ENCODE peak calls at places on chromosome 20, in seven cellular contexts. D is left ventricle myocardium inferior; I is bronchial epithelial cell; K is epithelial cell of proximal tubule; Y is CD8-positive, alpha-beta T cell; G is osteoblast; A is fibroblast of lung. B is an unnamed sample.

GRCh38 chr20:54133434-54134427 is 40.1 kb downstream of the CYP24A1 start:
- DNase-seq in I (peak), D (no peak), G (no peak), Y (no peak), A (peak), K (peak), B (peak)

GRCh38 chr20:64131406-64131805 is 24.0 kb upstream of the NPBWR2 start:
- DNase-seq in Y (no peak), G (peak), D (no peak), A (no peak), K (no peak), I (peak), B (peak)

GRCh38 chr20:59620860-59621485 is 16.6 kb downstream of the PHACTR3 start:
- DNase-seq in K (no peak), Y (no peak), I (no peak), D (no peak), G (no peak), A (no peak), B (no peak)

GRCh38 chr20:31564284-31564683 is 40.8 kb upstream of the ID1 start:
- DNase-seq in D (no peak), A (no peak), I (no peak), G (no peak), K (no peak), Y (no peak), B (no peak)

GRCh38 chr20:3101737-3102574 is 17.4 kb upstream of the AVP start:
- DNase-seq in K (no peak), A (no peak), I (no peak), Y (peak), G (no peak), D (no peak), B (no peak)

GRCh38 chr20:61514018-61514755 is 262.1 kb downstream of the CDH4 start:
- DNase-seq in Y (no peak), G (no peak), D (no peak), I (no peak), A (no peak), K (no peak), B (no peak)

GRCh38 chr20:41616228-41616627 is 1.9 kb downstream of the CHD6 start:
- DNase-seq in D (no peak), Y (no peak), I (peak), K (no peak), A (peak), G (no peak), B (peak)

GRCh38 chr20:20663841-20664240 is 48.6 kb downstream of the RALGAPA2 start:
- DNase-seq in D (no peak), K (no peak), I (peak), Y (no peak), G (no peak), A (no peak), B (no peak)

GRCh38 chr20:48459729-48460395 is 367.9 kb downstream of the PREX1 start:
- DNase-seq in K (no peak), D (no peak), Y (no peak), I (no peak), G (no peak), A (no peak), B (no peak)

GRCh38 chr20:634526-634925 is 18.5 kb downstream of the SRXN1 start:
- DNase-seq in K (no peak), I (no peak), D (no peak), A (no peak), G (no peak), Y (no peak), B (no peak)

GRCh38 chr20:7285918-7286556 is 518.6 kb downstream of the BMP2 start:
- DNase-seq in K (peak), Y (no peak), D (peak), A (peak), I (peak), G (peak), B (peak)

GRCh38 chr20:54643761-54644160 is 168.4 kb downstream of the DOK5 start:
- DNase-seq in D (no peak), G (peak), I (peak), Y (no peak), K (no peak), A (peak), B (peak)

GRCh38 chr20:38674178-38675133 is 49.8 kb upstream of the SLC32A1 start:
- DNase-seq in D (no peak), I (peak), Y (peak), G (peak), A (peak), K (no peak), B (peak)

GRCh38 chr20:25987073-25987927 is 290.6 kb upstream of the ZNF337 start:
- DNase-seq in I (peak), K (no peak), Y (peak), D (peak), G (peak), A (peak), B (peak)
- H3K4me3 ChIP-seq in I (peak), K (peak), Y (peak), D (peak), G (peak), A (no peak), B (peak)

DNA sequence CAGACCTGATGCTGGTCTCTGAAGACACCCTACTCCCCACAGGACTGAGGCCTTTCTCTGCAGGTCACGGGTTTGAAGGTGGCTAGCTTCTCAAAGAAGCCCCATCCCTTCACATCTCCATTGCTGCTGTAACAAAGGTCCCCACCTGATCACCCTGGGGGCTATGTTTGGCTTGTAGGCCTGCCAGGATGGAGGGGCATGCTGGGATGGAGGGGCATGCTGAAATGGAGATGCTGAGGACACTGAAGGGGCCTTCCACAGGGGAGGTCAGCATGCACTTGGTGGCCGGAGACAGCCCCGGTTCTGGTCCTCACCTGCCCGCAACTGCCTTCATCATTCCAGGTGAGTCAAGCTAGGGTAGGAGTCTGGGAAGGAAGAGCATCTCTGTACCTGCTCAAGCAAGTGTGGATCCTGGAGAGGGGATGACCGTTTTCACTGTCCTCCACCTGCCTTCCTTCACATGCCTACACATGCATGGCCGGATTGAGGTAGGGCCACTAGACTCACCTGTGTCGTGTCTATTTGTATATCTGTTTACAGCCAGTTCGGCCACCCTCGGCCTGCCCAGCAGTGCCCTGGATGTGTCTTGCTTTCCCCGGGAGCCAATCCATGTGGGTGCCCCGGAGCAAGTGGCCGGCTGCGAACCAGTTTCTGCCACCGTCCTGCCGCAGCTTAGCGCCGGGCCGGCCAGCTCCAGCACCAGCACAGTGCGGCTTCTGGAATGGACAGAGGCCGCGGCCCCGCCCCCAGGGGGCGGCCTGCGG is 6.0 kb downstream of the L3MBTL1 start:
- DNase-seq in K (no peak), Y (peak), A (no peak), G (peak), I (peak), D (no peak), B (no peak)
- H3K4me3 ChIP-seq in K (peak), Y (peak), A (peak), G (peak), I (peak), D (peak), B (peak)

DNA sequence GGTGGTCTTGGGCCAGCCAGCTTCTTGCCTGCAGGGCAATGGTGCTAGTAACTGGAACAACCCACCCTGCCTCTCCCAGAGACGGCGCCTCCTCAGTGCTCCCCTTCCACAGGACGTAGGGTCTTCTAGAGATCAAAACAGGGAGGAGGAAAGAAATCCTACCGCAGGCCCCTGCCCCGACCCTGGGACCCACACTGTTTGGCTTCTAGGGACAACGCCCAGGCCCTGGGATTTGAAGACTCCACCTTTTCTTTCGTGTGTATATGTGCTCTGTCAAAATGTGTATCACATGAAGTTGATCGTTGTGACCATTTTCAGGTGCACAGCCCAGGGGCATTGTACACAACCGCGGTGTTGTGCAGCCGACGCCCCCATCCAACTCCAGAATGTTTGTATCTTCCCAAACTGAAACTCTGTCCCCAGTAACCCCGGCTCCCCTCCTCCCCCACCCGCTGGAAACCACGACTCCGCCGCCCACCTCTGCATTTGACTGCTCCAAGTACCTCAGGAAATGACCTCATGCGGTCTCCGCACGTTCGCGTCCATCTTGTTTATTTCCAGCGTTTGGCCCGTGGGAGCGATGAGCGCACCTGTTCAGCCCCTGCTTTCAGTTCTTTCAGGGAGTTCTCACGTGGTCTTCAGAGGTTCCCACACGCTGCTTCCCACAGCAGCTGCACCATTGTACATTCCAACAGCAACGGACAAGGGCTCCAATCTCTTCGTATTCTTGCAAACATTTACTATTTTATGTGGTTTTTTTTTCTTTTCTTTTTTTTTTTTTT is 3.4 kb upstream of the BHLHE23 start:
- DNase-seq in Y (peak), I (peak), A (no peak), D (no peak), K (no peak), G (no peak), B (peak)
- H3K4me3 ChIP-seq in Y (peak), I (no peak), A (no peak), D (no peak), K (no peak), G (peak), B (peak)

DNA sequence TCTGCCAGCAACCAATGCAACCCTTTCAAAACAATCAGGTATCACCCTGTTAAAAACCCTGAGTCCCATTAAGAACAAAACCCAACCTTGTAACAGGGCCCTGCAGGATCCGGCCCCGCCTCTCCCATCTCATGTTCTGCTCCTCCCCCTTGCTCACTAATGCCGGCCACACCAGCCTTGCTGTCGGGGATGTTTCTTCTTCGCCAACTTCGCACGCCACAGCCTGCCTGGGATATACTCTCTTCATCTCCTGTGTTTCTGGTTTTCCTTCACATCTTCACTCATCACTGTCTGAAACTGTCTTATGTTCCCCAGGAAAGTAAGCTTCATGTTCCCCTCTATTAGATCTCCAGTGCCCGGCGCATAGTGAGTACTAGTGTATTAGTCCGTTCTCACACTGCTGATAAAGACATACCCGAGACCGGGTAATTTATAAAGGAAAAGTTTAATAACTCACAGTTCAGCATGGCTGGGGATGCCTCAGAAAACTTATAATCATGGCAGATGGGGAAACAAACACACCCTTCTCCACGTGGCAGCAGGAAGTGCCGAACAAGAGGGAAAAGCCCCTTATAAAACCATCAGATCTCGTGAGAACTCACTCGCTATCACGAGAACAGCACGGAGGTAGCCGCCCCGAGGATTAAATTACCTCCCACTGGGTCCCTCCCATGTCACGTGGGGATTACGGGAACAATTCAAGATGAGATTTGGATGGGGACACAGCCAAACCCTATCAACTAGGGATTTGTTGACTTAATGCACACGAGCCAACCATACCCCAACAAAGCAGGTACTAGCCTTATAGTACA is 5.1 kb downstream of the TP53RK start:
- DNase-seq in D (peak), I (peak), K (no peak), Y (no peak), A (peak), G (peak), B (peak)
- H3K4me3 ChIP-seq in D (peak), I (peak), K (peak), Y (no peak), A (peak), G (peak), B (peak)

GRCh38 chr20:46545077-46545826 is 5.2 kb downstream of the OCSTAMP start:
- DNase-seq in K (no peak), I (peak), D (no peak), G (no peak), Y (no peak), A (peak), B (no peak)
- H3K4me3 ChIP-seq in K (no peak), I (no peak), D (no peak), G (no peak), Y (no peak), A (no peak), B (no peak)

GRCh38 chr20:24289737-24290481 is 179.5 kb upstream of the SYNDIG1 start:
- DNase-seq in Y (no peak), I (no peak), G (no peak), K (no peak), D (no peak), A (no peak), B (no peak)

GRCh38 chr20:24296477-24297380 is 172.7 kb upstream of the SYNDIG1 start:
- DNase-seq in I (no peak), G (peak), A (no peak), D (no peak), K (no peak), Y (no peak), B (no peak)

DNA sequence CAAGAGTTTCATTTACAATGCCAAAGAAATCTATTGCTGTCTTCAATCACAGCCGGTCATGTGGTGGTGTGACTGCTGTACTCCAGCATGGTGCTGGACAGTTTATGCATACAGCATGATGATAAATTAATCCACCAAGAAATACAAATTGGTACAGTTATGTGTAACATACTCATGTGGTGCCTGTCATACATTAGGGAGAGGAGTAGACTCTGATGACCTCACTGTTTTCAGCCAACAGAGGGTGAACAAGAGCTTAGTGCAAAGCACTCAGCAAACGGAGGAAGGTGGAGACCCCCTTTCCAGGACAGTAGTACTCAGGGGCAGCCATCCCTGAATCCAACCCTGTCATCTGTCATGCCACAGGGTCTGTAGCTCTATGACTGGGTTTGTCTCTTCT is 178.4 kb upstream of the SYNDIG1 start:
- DNase-seq in D (no peak), K (no peak), I (no peak), Y (no peak), A (no peak), G (no peak), B (no peak)
- H3K4me3 ChIP-seq in D (no peak), K (no peak), I (no peak), Y (no peak), A (no peak), G (no peak), B (no peak)

GRCh38 chr20:5172903-5173463 is 46.2 kb downstream of the CDS2 start:
- DNase-seq in D (no peak), A (no peak), I (no peak), Y (no peak), K (no peak), G (no peak), B (no peak)

GRCh38 chr20:5172167-5172586 is 45.4 kb downstream of the CDS2 start:
- DNase-seq in A (no peak), D (no peak), K (no peak), Y (no peak), G (no peak), I (no peak), B (no peak)

GRCh38 chr20:5170341-5170740 is 43.5 kb downstream of the CDS2 start:
- DNase-seq in Y (no peak), I (no peak), G (no peak), K (no peak), D (no peak), A (no peak), B (no peak)

GRCh38 chr20:5171790-5172164 is 45.0 kb downstream of the CDS2 start:
- DNase-seq in A (no peak), G (no peak), I (no peak), D (no peak), K (no peak), Y (no peak), B (no peak)

DNA sequence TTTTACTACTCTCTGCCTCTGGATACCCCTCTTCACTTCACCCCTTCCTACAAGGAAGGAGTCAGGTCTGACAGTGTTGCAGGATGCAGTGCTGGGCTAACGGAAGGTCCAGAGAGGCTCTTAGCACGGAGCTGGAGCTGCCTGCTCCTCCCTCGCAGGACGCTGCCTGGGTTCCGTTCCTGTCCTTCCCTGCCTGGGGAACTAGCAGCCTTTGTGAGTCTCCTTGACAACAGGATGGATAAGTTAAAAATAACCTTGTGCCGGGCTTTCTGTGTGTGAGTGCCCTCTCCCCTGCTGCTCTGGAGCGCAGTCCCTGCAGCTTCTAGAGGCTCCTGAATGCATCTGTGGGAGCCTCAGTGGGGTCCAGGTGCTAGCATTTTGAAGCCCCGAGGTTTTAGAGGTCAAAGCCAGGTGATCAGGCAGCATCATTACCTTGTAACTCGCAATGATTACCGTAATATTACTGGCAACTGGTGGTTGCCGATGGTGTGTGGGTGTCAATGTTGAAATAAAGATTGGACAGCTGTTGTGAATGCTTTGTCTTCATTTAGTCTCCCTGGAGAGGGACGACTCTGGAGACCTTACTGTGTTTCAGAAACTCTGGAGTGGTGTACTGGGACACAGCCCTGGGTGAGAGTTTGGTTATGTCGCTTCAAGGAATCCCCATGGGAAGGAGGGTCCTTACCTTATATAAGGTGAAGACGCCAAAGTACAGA is 44.4 kb downstream of the CDS2 start:
- DNase-seq in K (no peak), I (no peak), Y (no peak), A (no peak), G (no peak), D (peak), B (no peak)
- H3K4me3 ChIP-seq in K (no peak), I (no peak), Y (no peak), A (no peak), G (no peak), D (peak), B (no peak)

DNA sequence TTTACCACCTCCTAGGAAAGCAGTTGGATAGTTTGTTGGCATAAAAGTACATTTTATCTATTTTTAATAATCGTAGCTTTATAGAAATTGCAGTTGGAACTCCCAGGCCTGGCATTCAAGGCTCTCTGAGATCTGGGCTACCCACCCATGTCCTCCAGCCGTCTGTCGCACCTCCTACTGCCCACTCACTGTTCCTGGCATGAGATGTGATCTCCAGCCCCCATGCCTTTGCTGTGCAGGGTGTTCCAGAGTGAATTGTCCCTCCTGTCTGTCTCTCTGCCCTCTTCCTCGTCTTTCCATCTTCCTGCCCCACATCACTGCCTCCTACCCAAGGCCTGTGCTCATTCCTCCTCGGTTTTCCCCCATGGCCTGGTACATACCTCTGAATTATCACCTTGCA is 50.7 kb downstream of the PTPN1 start:
- DNase-seq in G (no peak), A (no peak), Y (no peak), I (no peak), K (no peak), D (no peak), B (no peak)
- H3K4me3 ChIP-seq in G (no peak), A (no peak), Y (no peak), I (no peak), K (no peak), D (no peak), B (no peak)

DNA sequence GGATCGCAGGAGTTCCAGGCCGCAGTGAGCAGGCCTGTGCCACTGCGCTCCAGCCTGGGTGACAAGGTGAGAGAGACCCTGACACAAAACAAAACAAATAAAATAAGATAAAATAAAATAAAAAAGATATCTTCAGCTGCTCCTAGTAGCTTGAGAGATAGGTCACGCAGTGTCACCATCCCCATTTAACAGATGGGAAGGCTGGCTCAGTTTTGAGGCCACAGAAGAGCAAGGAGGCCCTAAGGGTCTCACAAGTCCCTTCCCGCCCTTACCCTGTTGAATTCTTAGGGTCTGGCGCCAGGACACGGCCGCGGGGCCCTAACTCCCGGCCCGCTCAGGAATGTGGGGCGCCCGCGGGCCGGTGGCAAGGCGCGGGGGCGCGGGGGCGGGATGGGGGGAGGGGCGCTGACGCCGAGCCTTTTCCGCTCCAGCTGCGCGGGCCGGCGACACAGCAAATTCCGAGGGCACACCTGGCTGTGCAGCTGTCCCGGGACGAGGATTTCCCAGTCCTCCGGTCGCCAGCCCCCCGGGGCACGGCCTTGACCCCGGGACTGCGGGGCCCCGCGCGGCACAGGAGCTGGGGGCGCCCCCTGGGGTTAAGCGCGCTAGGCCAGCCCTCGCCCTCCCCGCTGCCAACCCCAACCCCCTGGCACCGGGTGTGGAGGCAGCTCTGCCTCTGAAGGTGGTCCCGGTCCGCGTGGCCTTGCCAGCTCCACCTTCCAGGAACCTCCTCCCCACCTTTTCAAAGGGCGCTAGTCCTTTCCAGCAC is 10.3 kb upstream of the R3HDML start:
- DNase-seq in A (no peak), Y (peak), K (no peak), I (no peak), G (no peak), D (no peak), B (no peak)
- H3K4me3 ChIP-seq in A (no peak), Y (peak), K (peak), I (peak), G (peak), D (peak), B (no peak)

B was measured in fibroblast of villous mesenchyme.